ENCODE peak calls at places on chromosomes 5 and 9, in ten cellular contexts. N is H54; F is AG08395; X is stimulated activated CD8-positive, alpha-beta memory T cell treated with anti-CD3 and anti-CD28 coated beads, Interleukin-4, amount 100 ng/mL, for 24 hours; E is GM03348; Z is Right ventricle myocardium superior; Y is GM04504; C is thyroid gland; K is brain pericyte; B is activated CD8-positive, alpha-beta memory T cell treated with anti-CD3 and anti-CD28 coated beads, Interleukin-2, amount 50 U/mL, for 48 hours. L is an unnamed sample.

GRCh38 chr5:154058055-154059038 is 19.6 kb downstream of the MFAP3 start:
- DNase-seq in N (no peak), F (peak; percentile 5), X (no peak), E (no peak), Z (no peak), Y (no peak), C (no peak), K (no peak), B (no peak), L (no peak)

GRCh38 chr5:102771435-102771834 is 16.3 kb downstream of the PAM start:
- DNase-seq in N (no peak), F (no peak), X (no peak), E (no peak), Z (no peak), Y (no peak), C (no peak), K (no peak), B (no peak), L (no peak)

GRCh38 chr5:139764250-139764791 is 31.3 kb upstream of the PSD2 start:
- DNase-seq in N (no peak), F (no peak), X (no peak), E (no peak), Z (peak; percentile 44), Y (no peak), C (no peak), K (no peak), B (no peak), L (no peak)

GRCh38 chr5:149212203-149212951 is 59.3 kb upstream of the AFAP1L1 start:
- DNase-seq in N (no peak), F (peak; percentile 96), X (no peak), E (peak; percentile 86), Z (no peak), Y (peak; percentile 97), C (no peak), K (peak; percentile 55), B (no peak), L (peak; percentile 91)

GRCh38 chr5:113215401-113216060 is 219.3 kb downstream of the TSSK1B start:
- DNase-seq in N (peak; percentile 25), F (peak; percentile 21), X (no peak), E (peak; percentile 39), Z (no peak), Y (no peak), C (no peak), K (no peak), B (no peak), L (no peak)

GRCh38 chr9:131839281-131840084 is 99.6 kb upstream of the RAPGEF1 start:
- DNase-seq in N (peak; percentile 95), F (peak; percentile 86), X (peak; percentile 24), E (peak; percentile 79), Z (peak; percentile 39), Y (peak; percentile 62), C (no peak), K (no peak), B (peak; percentile 68), L (peak; percentile 2)

GRCh38 chr9:113261917-113262671 is 13.3 kb downstream of the CDC26 start:
- DNase-seq in N (no peak), F (no peak), X (no peak), E (no peak), Z (no peak), Y (no peak), C (no peak), K (no peak), B (no peak), L (no peak)

GRCh38 chr5:94240064-94240463 is 378.3 kb downstream of the KIAA0825 start:
- DNase-seq in N (no peak), F (no peak), X (no peak), E (no peak), Z (no peak), Y (no peak), C (no peak), K (no peak), B (no peak), L (no peak)

GRCh38 chr9:127779136-127779981 is 893 bp upstream of the SH2D3C start:
- DNase-seq in N (no peak), F (no peak), X (peak; percentile 34), E (no peak), Z (no peak), Y (no peak), C (no peak), K (no peak), B (peak; percentile 77), L (no peak)

GRCh38 chr9:78131969-78132687 is 100.5 kb upstream of the GNAQ start:
- DNase-seq in N (no peak), F (peak; percentile 13), X (no peak), E (peak; percentile 20), Z (no peak), Y (no peak), C (no peak), K (no peak), B (no peak), L (no peak)

GRCh38 chr5:87850843-87851242 is 417.8 kb downstream of the TMEM161B start:
- DNase-seq in N (no peak), F (no peak), X (no peak), E (no peak), Z (no peak), Y (no peak), C (no peak), K (no peak), B (no peak), L (no peak)